ENCODE peak calls at places on chromosome 1, in six cellular contexts. One of them, this sample, is unnamed.

GRCh38 chr1:28756846-28757245 is 20.1 kb downstream of the YTHDF2 start:
- DNase-seq in thoracic aorta: no peak
- DNase-seq in kidney: no peak
- DNase-seq in upper lobe of right lung: no peak
- DNase-seq in GM23248: no peak
- DNase-seq in CD8-positive, alpha-beta T cell: no peak
- DNase-seq in this sample: no peak

GRCh38 chr1:156848461-156849150 is 10.3 kb downstream of the INSRR start:
- DNase-seq in kidney: no peak
- DNase-seq in upper lobe of right lung: peak; percentile 81
- DNase-seq in thoracic aorta: no peak
- DNase-seq in GM23248: peak; percentile 45
- DNase-seq in CD8-positive, alpha-beta T cell: peak; percentile 49
- DNase-seq in this sample: no peak

GRCh38 chr1:70090146-70090545 is 115.2 kb downstream of the LRRC40 start:
- DNase-seq in kidney: no peak
- DNase-seq in upper lobe of right lung: no peak
- DNase-seq in thoracic aorta: no peak
- DNase-seq in CD8-positive, alpha-beta T cell: no peak
- DNase-seq in GM23248: no peak
- DNase-seq in this sample: no peak

GRCh38 chr1:219938706-219939105 is 10.3 kb upstream of the SLC30A10 start:
- DNase-seq in upper lobe of right lung: no peak
- DNase-seq in kidney: no peak
- DNase-seq in CD8-positive, alpha-beta T cell: no peak
- DNase-seq in GM23248: peak; percentile 23
- DNase-seq in thoracic aorta: no peak
- DNase-seq in this sample: peak; percentile 40

GRCh38 chr1:29804181-29804899 is 568.0 kb downstream of the PTPRU start:
- DNase-seq in kidney: peak; percentile 37
- DNase-seq in CD8-positive, alpha-beta T cell: no peak
- DNase-seq in GM23248: no peak
- DNase-seq in upper lobe of right lung: no peak
- DNase-seq in thoracic aorta: no peak
- DNase-seq in this sample: no peak

GRCh38 chr1:160081261-160081936 is at the start of gene KCNJ9:
- DNase-seq in thoracic aorta: no peak
- DNase-seq in GM23248: peak; percentile 48
- DNase-seq in upper lobe of right lung: peak; percentile 52
- DNase-seq in CD8-positive, alpha-beta T cell: no peak
- DNase-seq in kidney: peak; percentile 46
- DNase-seq in this sample: no peak

GRCh38 chr1:226710501-226710900 is 28.6 kb downstream of the ITPKB start:
- DNase-seq in thoracic aorta: no peak
- DNase-seq in CD8-positive, alpha-beta T cell: no peak
- DNase-seq in kidney: no peak
- DNase-seq in GM23248: no peak
- DNase-seq in upper lobe of right lung: no peak
- DNase-seq in this sample: no peak

GRCh38 chr1:202207292-202207691 is 13.7 kb downstream of the LGR6 start:
- DNase-seq in CD8-positive, alpha-beta T cell: no peak
- DNase-seq in GM23248: peak; percentile 62
- DNase-seq in thoracic aorta: no peak
- DNase-seq in kidney: no peak
- DNase-seq in upper lobe of right lung: no peak
- DNase-seq in this sample: peak; percentile 69

GRCh38 chr1:39933956-39934941 is 20.7 kb upstream of the MFSD2A start:
- DNase-seq in CD8-positive, alpha-beta T cell: no peak
- DNase-seq in thoracic aorta: peak; percentile 37
- DNase-seq in GM23248: peak; percentile 99
- DNase-seq in upper lobe of right lung: peak; percentile 92
- DNase-seq in kidney: peak; percentile 91
- DNase-seq in this sample: peak; percentile 68

GRCh38 chr1:50332941-50333594 is 90.2 kb downstream of the DMRTA2 start:
- DNase-seq in thoracic aorta: no peak
- DNase-seq in GM23248: peak; percentile 68
- DNase-seq in CD8-positive, alpha-beta T cell: no peak
- DNase-seq in upper lobe of right lung: peak; percentile 83
- DNase-seq in kidney: peak; percentile 81
- DNase-seq in this sample: peak; percentile 6

GRCh38 chr1:213122514-213122929 is 71.5 kb downstream of the RPS6KC1 start:
- DNase-seq in thoracic aorta: no peak
- DNase-seq in kidney: no peak
- DNase-seq in CD8-positive, alpha-beta T cell: no peak
- DNase-seq in GM23248: peak; percentile 70
- DNase-seq in upper lobe of right lung: no peak
- DNase-seq in this sample: peak; percentile 45

GRCh38 chr1:188050250-188050649 is 1221.5 kb downstream of the PLA2G4A start:
- DNase-seq in thoracic aorta: no peak
- DNase-seq in upper lobe of right lung: no peak
- DNase-seq in CD8-positive, alpha-beta T cell: no peak
- DNase-seq in GM23248: no peak
- DNase-seq in kidney: no peak
- DNase-seq in this sample: no peak

GRCh38 chr1:27428316-27429028 is 36.0 kb downstream of the GPR3 start:
- DNase-seq in upper lobe of right lung: no peak
- DNase-seq in GM23248: no peak
- DNase-seq in CD8-positive, alpha-beta T cell: no peak
- DNase-seq in thoracic aorta: no peak
- DNase-seq in kidney: peak; percentile 81
- DNase-seq in this sample: no peak

GRCh38 chr1:161182214-161182613 is 4.9 kb upstream of the B4GALT3 start:
- DNase-seq in kidney: no peak
- DNase-seq in upper lobe of right lung: peak; percentile 29
- DNase-seq in thoracic aorta: no peak
- DNase-seq in GM23248: peak; percentile 84
- DNase-seq in CD8-positive, alpha-beta T cell: no peak
- DNase-seq in this sample: no peak

GRCh38 chr1:108646265-108646660 is 14.6 kb downstream of the HENMT1 start:
- DNase-seq in upper lobe of right lung: no peak
- DNase-seq in kidney: no peak
- DNase-seq in CD8-positive, alpha-beta T cell: no peak
- DNase-seq in thoracic aorta: no peak
- DNase-seq in GM23248: no peak
- DNase-seq in this sample: no peak

GRCh38 chr1:201192478-201192804 is 1.8 kb downstream of the IGFN1 start:
- DNase-seq in GM23248: peak; percentile 47
- DNase-seq in CD8-positive, alpha-beta T cell: no peak
- DNase-seq in upper lobe of right lung: no peak
- DNase-seq in thoracic aorta: no peak
- DNase-seq in kidney: no peak
- DNase-seq in this sample: no peak

GRCh38 chr1:209431813-209432442 is 151.6 kb upstream of the CAMK1G start:
- DNase-seq in GM23248: no peak
- DNase-seq in thoracic aorta: no peak
- DNase-seq in kidney: no peak
- DNase-seq in CD8-positive, alpha-beta T cell: no peak
- DNase-seq in upper lobe of right lung: no peak
- DNase-seq in this sample: no peak

GRCh38 chr1:34744851-34745250 is 10.0 kb upstream of the GJB5 start:
- DNase-seq in CD8-positive, alpha-beta T cell: no peak
- DNase-seq in upper lobe of right lung: no peak
- DNase-seq in kidney: no peak
- DNase-seq in thoracic aorta: no peak
- DNase-seq in GM23248: no peak
- DNase-seq in this sample: no peak

GRCh38 chr1:55039342-55040082 is at the start of gene PCSK9:
- DNase-seq in kidney: no peak
- DNase-seq in thoracic aorta: no peak
- DNase-seq in CD8-positive, alpha-beta T cell: no peak
- DNase-seq in GM23248: peak; percentile 45
- DNase-seq in upper lobe of right lung: peak; percentile 83
- DNase-seq in this sample: no peak

GRCh38 chr1:41478118-41478748 is 6.2 kb downstream of the EDN2 start:
- DNase-seq in kidney: peak; percentile 60
- DNase-seq in upper lobe of right lung: no peak
- DNase-seq in CD8-positive, alpha-beta T cell: no peak
- DNase-seq in thoracic aorta: no peak
- DNase-seq in GM23248: peak; percentile 36
- DNase-seq in this sample: no peak

GRCh38 chr1:202733251-202733650 is 23.0 kb upstream of the SYT2 start:
- DNase-seq in CD8-positive, alpha-beta T cell: no peak
- DNase-seq in GM23248: no peak
- DNase-seq in upper lobe of right lung: no peak
- DNase-seq in thoracic aorta: no peak
- DNase-seq in kidney: no peak
- DNase-seq in this sample: no peak

DNA sequence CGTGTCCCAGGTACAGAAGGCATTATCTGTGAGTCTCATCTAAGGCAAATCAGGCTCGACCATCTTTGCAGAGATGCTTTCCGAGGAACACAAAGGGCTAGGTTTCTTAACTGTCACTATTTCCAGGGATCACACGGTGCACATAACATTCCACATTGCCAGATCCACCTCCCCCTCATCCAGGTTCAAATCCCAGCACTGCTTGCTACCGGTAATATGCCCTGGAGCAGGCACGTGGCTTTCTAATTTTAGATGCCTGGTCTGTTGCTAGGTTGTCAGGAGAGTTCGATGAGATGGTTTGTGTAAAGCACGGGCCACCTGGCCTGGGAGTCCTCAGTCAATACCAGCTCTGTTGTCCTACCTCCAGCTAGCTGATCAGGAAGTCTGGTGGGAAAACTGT is 598.6 kb downstream of the NPHP4 start:
- DNase-seq in thoracic aorta: no peak
- DNase-seq in upper lobe of right lung: no peak
- DNase-seq in CD8-positive, alpha-beta T cell: no peak
- DNase-seq in kidney: no peak
- DNase-seq in GM23248: no peak
- DNase-seq in this sample: no peak
- H3K27ac ChIP-seq in thoracic aorta: no peak overlapping the region
- H3K27ac ChIP-seq in upper lobe of right lung: no peak overlapping the region
- H3K27ac ChIP-seq in CD8-positive, alpha-beta T cell: no peak overlapping the region
- H3K27ac ChIP-seq in kidney: no peak overlapping the region
- H3K27ac ChIP-seq in GM23248: no peak overlapping the region
- H3K27ac ChIP-seq in this sample: no peak overlapping the region

GRCh38 chr1:31798086-31798432 is 17.8 kb downstream of the SPOCD1 start:
- DNase-seq in upper lobe of right lung: no peak
- DNase-seq in CD8-positive, alpha-beta T cell: no peak
- DNase-seq in thoracic aorta: no peak
- DNase-seq in kidney: peak; percentile 47
- DNase-seq in GM23248: no peak
- DNase-seq in this sample: no peak

GRCh38 chr1:31797216-31797615 is 18.6 kb downstream of the SPOCD1 start:
- DNase-seq in kidney: no peak
- DNase-seq in GM23248: no peak
- DNase-seq in thoracic aorta: no peak
- DNase-seq in upper lobe of right lung: no peak
- DNase-seq in CD8-positive, alpha-beta T cell: no peak
- DNase-seq in this sample: no peak

GRCh38 chr1:31795096-31795675 is 20.6 kb downstream of the SPOCD1 start:
- DNase-seq in thoracic aorta: no peak
- DNase-seq in kidney: no peak
- DNase-seq in GM23248: no peak
- DNase-seq in CD8-positive, alpha-beta T cell: no peak
- DNase-seq in upper lobe of right lung: no peak
- DNase-seq in this sample: no peak

GRCh38 chr1:31795801-31796621 is 19.8 kb downstream of the SPOCD1 start:
- DNase-seq in kidney: peak; percentile 40
- DNase-seq in upper lobe of right lung: no peak
- DNase-seq in CD8-positive, alpha-beta T cell: no peak
- DNase-seq in thoracic aorta: no peak
- DNase-seq in GM23248: peak; percentile 87
- DNase-seq in this sample: peak; percentile 86

DNA sequence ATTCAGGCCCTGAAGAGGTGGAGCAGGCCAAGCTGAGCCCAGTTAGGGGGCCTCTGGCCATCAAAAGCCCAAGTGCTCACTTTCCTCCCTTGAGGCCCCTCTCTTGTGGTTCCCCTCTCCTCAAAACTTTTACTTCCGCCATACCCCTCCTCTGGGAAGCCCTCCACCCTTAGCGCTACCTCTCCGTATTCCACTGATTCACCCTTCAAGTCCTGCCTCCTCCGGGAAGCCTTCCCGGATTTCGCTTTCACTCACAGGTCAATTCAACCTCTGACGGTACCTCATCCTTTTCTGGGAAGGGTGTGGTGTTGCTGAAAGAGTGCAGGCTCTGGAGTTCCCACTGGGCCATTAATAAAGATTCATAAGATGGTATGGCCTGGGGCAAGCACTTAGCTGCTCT is 19.1 kb downstream of the SPOCD1 start:
- DNase-seq in thoracic aorta: no peak
- DNase-seq in CD8-positive, alpha-beta T cell: no peak
- DNase-seq in upper lobe of right lung: no peak
- DNase-seq in GM23248: no peak
- DNase-seq in kidney: no peak
- DNase-seq in this sample: no peak
- H3K4me3 ChIP-seq in thoracic aorta: no peak overlapping the region
- H3K4me3 ChIP-seq in CD8-positive, alpha-beta T cell: no peak overlapping the region
- H3K4me3 ChIP-seq in upper lobe of right lung: no peak overlapping the region
- H3K4me3 ChIP-seq in GM23248: peak overlapping the region; percentile 70
- H3K4me3 ChIP-seq in kidney: no peak overlapping the region
- H3K4me3 ChIP-seq in this sample: peak overlapping the region; percentile 93

GRCh38 chr1:205304046-205304694 is 17.4 kb downstream of the NUAK2 start:
- DNase-seq in GM23248: no peak
- DNase-seq in thoracic aorta: no peak
- DNase-seq in kidney: no peak
- DNase-seq in upper lobe of right lung: no peak
- DNase-seq in CD8-positive, alpha-beta T cell: no peak
- DNase-seq in this sample: no peak

GRCh38 chr1:205309741-205310140 is 11.8 kb downstream of the NUAK2 start:
- DNase-seq in CD8-positive, alpha-beta T cell: no peak
- DNase-seq in kidney: no peak
- DNase-seq in upper lobe of right lung: no peak
- DNase-seq in GM23248: no peak
- DNase-seq in thoracic aorta: no peak
- DNase-seq in this sample: no peak

GRCh38 chr1:205303247-205303888 is 18.2 kb downstream of the NUAK2 start:
- DNase-seq in CD8-positive, alpha-beta T cell: no peak
- DNase-seq in thoracic aorta: no peak
- DNase-seq in upper lobe of right lung: no peak
- DNase-seq in GM23248: no peak
- DNase-seq in kidney: no peak
- DNase-seq in this sample: no peak

GRCh38 chr1:205304695-205305070 is 16.9 kb downstream of the NUAK2 start:
- DNase-seq in thoracic aorta: no peak
- DNase-seq in upper lobe of right lung: no peak
- DNase-seq in GM23248: no peak
- DNase-seq in CD8-positive, alpha-beta T cell: no peak
- DNase-seq in kidney: no peak
- DNase-seq in this sample: no peak

GRCh38 chr1:205306929-205307566 is 14.5 kb downstream of the NUAK2 start:
- DNase-seq in GM23248: no peak
- DNase-seq in thoracic aorta: no peak
- DNase-seq in kidney: no peak
- DNase-seq in CD8-positive, alpha-beta T cell: no peak
- DNase-seq in upper lobe of right lung: no peak
- DNase-seq in this sample: no peak
- H3K27ac ChIP-seq in GM23248: no peak overlapping the region
- H3K27ac ChIP-seq in thoracic aorta: no peak overlapping the region
- H3K27ac ChIP-seq in kidney: peak overlapping the region; percentile 24
- H3K27ac ChIP-seq in CD8-positive, alpha-beta T cell: no peak overlapping the region
- H3K27ac ChIP-seq in upper lobe of right lung: no peak overlapping the region
- H3K27ac ChIP-seq in this sample: no peak overlapping the region

DNA sequence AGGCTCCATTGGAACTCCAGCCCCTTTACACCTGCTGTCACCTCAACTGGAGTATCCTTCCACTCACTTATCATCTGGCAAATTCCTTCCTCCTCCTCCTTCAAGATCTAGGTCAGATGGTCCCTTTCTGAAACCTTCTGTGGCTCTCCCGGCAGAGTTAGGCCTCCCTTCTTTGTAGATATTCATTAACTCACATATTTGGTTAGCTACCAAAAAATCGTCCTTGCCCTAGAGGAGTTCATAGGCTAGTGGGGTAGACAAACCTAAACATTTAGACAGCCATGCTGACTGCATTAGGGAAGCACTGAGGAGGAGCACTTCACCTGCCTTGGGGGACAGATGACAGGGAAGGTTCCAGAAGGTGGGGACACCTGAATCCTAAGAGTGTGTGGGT is 14.3 kb upstream of the ELOA start:
- DNase-seq in CD8-positive, alpha-beta T cell: no peak
- DNase-seq in GM23248: no peak
- DNase-seq in kidney: no peak
- DNase-seq in thoracic aorta: no peak
- DNase-seq in upper lobe of right lung: no peak
- DNase-seq in this sample: no peak
- H3K4me3 ChIP-seq in CD8-positive, alpha-beta T cell: no peak overlapping the region
- H3K4me3 ChIP-seq in GM23248: no peak overlapping the region
- H3K4me3 ChIP-seq in kidney: no peak overlapping the region
- H3K4me3 ChIP-seq in thoracic aorta: no peak overlapping the region
- H3K4me3 ChIP-seq in upper lobe of right lung: no peak overlapping the region
- H3K4me3 ChIP-seq in this sample: no peak overlapping the region

This sample was measured in brain microvascular endothelial cell.